ENCODE peak calls at places on chromosomes 13 and 19, in five cellular contexts. C is neural progenitor cell; V is aorta; Q is naive thymus-derived CD4-positive, alpha-beta T cell; I is right atrium auricular region. T is an unnamed sample.

GRCh38 chr19:40228863-40229262 is 2.4 kb upstream of the CCNP start:
- DNase-seq in C (no peak), V (no peak), Q (no peak), I (no peak), T (no peak)

GRCh38 chr19:51490676-51491075 is 10.9 kb downstream of the SIGLEC12 start:
- DNase-seq in V (no peak), C (no peak), I (no peak), Q (no peak), T (no peak)

GRCh38 chr13:33004454-33004853 is 11.8 kb upstream of the KL start:
- DNase-seq in V (peak; percentile 59), Q (no peak), I (no peak), C (no peak), T (peak; percentile 21)

GRCh38 chr13:22014469-22014868 is 343.6 kb downstream of the FGF9 start:
- DNase-seq in Q (no peak), I (no peak), V (no peak), C (no peak), T (no peak)

GRCh38 chr19:52942371-52943133 is 19.3 kb upstream of the ZNF888 start:
- DNase-seq in I (peak; percentile 95), V (peak; percentile 96), C (peak; percentile 87), Q (peak; percentile 91), T (peak; percentile 94)

GRCh38 chr19:39409207-39409885 is 2.7 kb downstream of the ZFP36 start:
- DNase-seq in Q (peak; percentile 75), I (peak; percentile 93), V (peak; percentile 94), C (no peak), T (peak; percentile 95)

GRCh38 chr13:42893346-42893745 is 98.7 kb downstream of the EPSTI1 start:
- DNase-seq in Q (no peak), C (no peak), V (no peak), I (no peak), T (peak; percentile 23)

GRCh38 chr19:28823338-28823961 is 389.5 kb downstream of the UQCRFS1 start:
- DNase-seq in Q (no peak), I (no peak), C (peak; percentile 12), V (no peak), T (no peak)

GRCh38 chr13:42110410-42111155 is 62.1 kb downstream of the DGKH start:
- DNase-seq in C (peak; percentile 60), Q (no peak), I (no peak), V (no peak), T (peak; percentile 32)

GRCh38 chr13:106183410-106184128 is 351.9 kb downstream of the EFNB2 start:
- DNase-seq in I (no peak), V (no peak), Q (no peak), C (no peak), T (no peak)

GRCh38 chr13:37747071-37747612 is 122.4 kb downstream of the TRPC4 start:
- DNase-seq in V (no peak), I (no peak), C (no peak), Q (no peak), T (no peak)

GRCh38 chr19:5914946-5915781 is 1.1 kb downstream of the CAPS start:
- DNase-seq in Q (no peak), I (no peak), V (no peak), C (no peak), T (no peak)

GRCh38 chr19:48644839-48645651 is 942 bp downstream of the CA11 start:
- DNase-seq in C (peak; percentile 90), I (peak; percentile 87), V (peak; percentile 87), Q (no peak), T (peak; percentile 89)

GRCh38 chr19:12665646-12666304 is 767 bp downstream of the MAN2B1 start:
- DNase-seq in Q (no peak), V (no peak), I (no peak), C (no peak), T (no peak)

GRCh38 chr19:30003862-30004261 is 61.8 kb downstream of the URI1 start:
- DNase-seq in I (no peak), Q (no peak), C (no peak), V (no peak), T (no peak)

GRCh38 chr13:49026851-49027250 is 51.1 kb downstream of the FNDC3A start:
- DNase-seq in C (no peak), V (no peak), Q (no peak), I (no peak), T (no peak)

GRCh38 chr13:68927387-68928026 is 1180.1 kb upstream of the ATXN8OS start:
- DNase-seq in Q (no peak), I (no peak), V (no peak), C (peak; percentile 83), T (no peak)

GRCh38 chr13:42272115-42272756 is at the start of gene AKAP11:
- DNase-seq in I (peak; percentile 63), V (peak; percentile 70), C (peak; percentile 84), Q (no peak), T (no peak)

GRCh38 chr19:3366104-3366760 is at the start of gene NFIC:
- DNase-seq in C (peak; percentile 54), I (peak; percentile 89), V (peak; percentile 89), Q (no peak), T (peak; percentile 92)

GRCh38 chr13:53064721-53065120 is 36.1 kb downstream of the OLFM4 start:
- DNase-seq in C (no peak), Q (no peak), V (no peak), I (no peak), T (peak; percentile 40)

GRCh38 chr13:30676672-30677071 is 58.7 kb upstream of the ALOX5AP start:
- DNase-seq in V (no peak), Q (no peak), I (no peak), C (no peak), T (no peak)

GRCh38 chr19:41887711-41888382 is 4.9 kb downstream of the ARHGEF1 start:
- DNase-seq in C (no peak), V (no peak), I (no peak), Q (peak; percentile 51), T (no peak)

GRCh38 chr13:94967183-94968039 is 255.1 kb upstream of the SOX21 start:
- DNase-seq in I (no peak), Q (no peak), V (no peak), C (peak; percentile 85), T (no peak)

GRCh38 chr19:54549224-54549623 is 24.4 kb upstream of the LILRA2 start:
- DNase-seq in V (no peak), Q (no peak), C (no peak), I (no peak), T (no peak)

GRCh38 chr13:47220453-47221150 is 323.7 kb upstream of the HTR2A start:
- DNase-seq in I (no peak), V (no peak), C (no peak), Q (no peak), T (no peak)

GRCh38 chr13:75368167-75368566 is 113.8 kb downstream of the TBC1D4 start:
- DNase-seq in Q (no peak), C (no peak), I (no peak), V (no peak), T (peak; percentile 61)

DNA sequence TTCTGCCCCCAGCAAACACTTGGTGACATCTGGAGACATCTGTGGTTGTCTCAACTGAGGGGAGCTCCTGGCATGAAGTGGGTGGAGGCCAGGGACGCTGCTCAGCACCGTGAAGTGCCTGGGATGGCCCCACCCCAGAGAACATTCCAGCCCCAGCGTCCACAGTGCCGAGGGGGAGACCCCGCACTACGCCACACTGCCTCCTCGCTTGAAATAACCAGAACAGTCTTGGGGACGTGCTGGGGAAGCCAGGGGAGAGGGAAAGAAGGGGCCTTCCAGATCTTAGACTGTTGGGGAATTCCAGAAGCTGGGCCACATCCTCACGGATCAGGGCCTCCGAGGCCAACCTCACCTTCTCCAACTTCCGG is 4.2 kb downstream of the DPP9 start:
- DNase-seq in I (no peak), C (no peak), V (no peak), Q (no peak), T (no peak)
- H3K4me1 ChIP-seq in I (no peaks in the 10 kb centered on the region), C (peaks cover 7% of the 10 kb centered on the region), V (no peaks in the 10 kb centered on the region), Q (peaks cover 13% of the 10 kb centered on the region), T (no peaks in the 10 kb centered on the region)

DNA sequence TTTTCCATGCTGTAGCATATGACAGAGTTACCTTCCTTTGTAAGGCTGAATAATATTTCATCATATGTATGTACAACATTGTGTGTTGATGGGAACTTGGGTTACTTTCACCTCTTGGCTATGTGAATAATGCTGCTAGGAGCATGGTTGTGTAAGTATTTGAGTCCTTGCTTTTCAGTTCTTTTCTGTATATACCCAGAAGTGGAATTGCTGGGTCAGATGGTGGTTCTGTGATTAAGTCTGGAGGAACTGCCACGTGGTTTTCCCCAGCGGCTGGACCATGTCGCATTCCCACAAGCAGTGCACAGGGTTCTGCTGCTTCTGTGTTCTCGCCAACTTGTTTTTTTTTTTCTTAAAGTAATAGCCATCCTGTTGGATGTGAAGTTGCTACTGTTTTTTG is 101.1 kb upstream of the TEX29 start:
- DNase-seq in Q (no peak), C (no peak), I (peak; percentile 58), V (peak; percentile 78), T (no peak)
- H3K4me1 ChIP-seq in Q (no peaks in the 10 kb centered on the region), C (peaks cover 19% of the 10 kb centered on the region), I (no peaks in the 10 kb centered on the region), V (no peaks in the 10 kb centered on the region), T (no peaks in the 10 kb centered on the region)

GRCh38 chr19:4431808-4432674 is 25.6 kb downstream of the UBXN6 start:
- DNase-seq in Q (no peak), V (peak; percentile 59), C (no peak), I (no peak), T (no peak)
- H3K4me1 ChIP-seq in Q (no peaks in the 10 kb centered on the region), V (no peaks in the 10 kb centered on the region), C (no peaks in the 10 kb centered on the region), I (no peaks in the 10 kb centered on the region), T (no peaks in the 10 kb centered on the region)

DNA sequence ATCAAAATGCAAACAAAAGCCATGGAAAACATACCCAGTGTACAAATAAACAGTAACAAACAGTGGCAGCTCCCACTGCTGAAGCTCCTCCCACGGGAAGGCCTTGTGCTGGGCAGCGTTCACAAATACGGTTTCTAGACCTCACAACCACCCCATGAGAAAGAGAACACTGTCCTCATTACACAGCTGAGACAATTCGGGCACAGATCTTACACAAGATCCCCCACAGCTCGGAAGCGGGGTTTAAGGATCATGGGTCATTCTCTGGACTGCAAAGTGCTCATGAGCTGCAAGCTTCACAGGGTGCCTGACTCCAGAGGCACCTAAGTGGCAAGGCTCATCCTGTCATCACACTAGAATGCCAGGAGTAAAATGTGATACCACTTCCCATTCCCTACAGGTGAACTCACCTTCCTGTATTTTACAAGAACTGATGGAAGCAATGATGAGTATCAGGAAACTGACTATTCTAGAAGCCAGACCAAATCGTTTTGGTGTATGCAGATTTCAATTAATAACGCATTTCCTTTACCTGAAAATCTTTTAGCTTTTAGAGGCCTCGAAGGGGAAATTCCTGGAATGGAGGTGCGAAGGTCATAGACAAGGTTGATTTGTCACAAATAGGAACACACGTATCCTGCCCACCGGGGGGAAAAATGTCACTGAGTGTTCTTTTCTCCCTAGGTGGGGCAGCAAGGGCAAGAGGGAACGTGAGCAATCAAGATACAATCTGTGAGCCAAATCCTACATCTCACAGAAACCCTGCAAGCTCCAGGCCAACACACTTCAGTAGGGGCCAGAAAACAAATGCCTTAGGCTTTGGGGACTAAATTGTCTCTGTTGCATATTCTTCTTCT is 41.2 kb downstream of the STK24 start:
- DNase-seq in V (no peak), Q (no peak), C (no peak), I (no peak), T (no peak)
- H3K4me1 ChIP-seq in V (no peaks in the 10 kb centered on the region), Q (peaks cover 54% of the 10 kb centered on the region), C (peaks cover under 1% of the 10 kb centered on the region), I (no peaks in the 10 kb centered on the region), T (peaks cover 5% of the 10 kb centered on the region)

GRCh38 chr19:44749318-44749717 is 810 bp downstream of the BCL3 start:
- DNase-seq in Q (no peak), I (no peak), C (no peak), V (no peak), T (no peak)

GRCh38 chr19:44746946-44747738 is 1.4 kb upstream of the BCL3 start:
- DNase-seq in V (peak; percentile 97), I (peak; percentile 97), C (peak; percentile 82), Q (peak; percentile 74), T (peak; percentile 97)

GRCh38 chr19:44746616-44746945 is 1.9 kb upstream of the BCL3 start:
- DNase-seq in I (no peak), Q (no peak), V (no peak), C (no peak), T (no peak)

GRCh38 chr19:44748426-44749254 is at the start of gene BCL3:
- DNase-seq in Q (peak; percentile 67), V (peak; percentile 87), C (peak; percentile 53), I (no peak), T (peak; percentile 77)

GRCh38 chr19:44747739-44748425 is 626 bp upstream of the BCL3 start:
- DNase-seq in C (peak; percentile 17), V (peak; percentile 88), I (peak; percentile 80), Q (peak; percentile 26), T (peak; percentile 71)
- H3K4me1 ChIP-seq in C (no peaks in the 10 kb centered on the region), V (no peaks in the 10 kb centered on the region), I (no peaks in the 10 kb centered on the region), Q (peaks cover 30% of the 10 kb centered on the region), T (no peaks in the 10 kb centered on the region)

T was measured in uterus.